ENCODE peak calls at places on chromosomes 11 and 22, in six cellular contexts. G is OCI-M1, B is H4, Q is CD14-positive monocyte, C is myocyte, W is NCI-H774. S is an unnamed sample.

GRCh38 chr11:1780700-1781592 is 17.2 kb upstream of the CTSD start:
- DNase-seq in G (peak), B (no peak), Q (peak), C (no peak), W (no peak), S (no peak)

GRCh38 chr11:59550842-59551650 is 39.7 kb downstream of the OR4D9 start:
- DNase-seq in G (peak), B (peak), Q (peak), C (peak), W (peak), S (peak)

GRCh38 chr11:12223771-12224536 is 113.6 kb downstream of the MICAL2 start:
- DNase-seq in G (no peak), B (peak), Q (no peak), C (no peak), W (no peak), S (no peak)

GRCh38 chr11:82047200-82047599 is 686.5 kb downstream of the FAM181B start:
- DNase-seq in G (no peak), B (no peak), Q (no peak), C (no peak), W (no peak), S (no peak)

GRCh38 chr11:78138694-78139421 is 568 bp downstream of the ALG8 start:
- DNase-seq in G (peak), B (peak), Q (no peak), C (peak), W (no peak), S (no peak)

GRCh38 chr11:107526197-107526596 is 39.3 kb downstream of the ALKBH8 start:
- DNase-seq in G (no peak), B (no peak), Q (no peak), C (no peak), W (no peak), S (no peak)

GRCh38 chr11:1371836-1372465 is 17.8 kb upstream of the BRSK2 start:
- DNase-seq in G (no peak), B (no peak), Q (no peak), C (no peak), W (no peak), S (no peak)

GRCh38 chr11:48210052-48210451 is 6.6 kb upstream of the OR4B1 start:
- DNase-seq in G (peak), B (peak), Q (no peak), C (peak), W (no peak), S (no peak)

GRCh38 chr11:70099578-70100282 is 21.6 kb downstream of the ANO1 start:
- DNase-seq in G (no peak), B (no peak), Q (no peak), C (no peak), W (no peak), S (no peak)

GRCh38 chr22:29478326-29479276 is 1.4 kb upstream of the NEFH start:
- DNase-seq in G (peak), B (no peak), Q (no peak), C (peak), W (no peak), S (no peak)

GRCh38 chr11:107962181-107962580 is 33.9 kb downstream of the RAB39A start:
- DNase-seq in G (no peak), B (no peak), Q (no peak), C (no peak), W (no peak), S (no peak)

GRCh38 chr11:73652046-73652730 is 5.8 kb downstream of the PLEKHB1 start:
- DNase-seq in G (no peak), B (no peak), Q (no peak), C (no peak), W (no peak), S (no peak)

GRCh38 chr11:56841210-56841810 is 92.8 kb upstream of the OR9G4 start:
- DNase-seq in G (peak), B (peak), Q (no peak), C (peak), W (peak), S (no peak)

GRCh38 chr22:19674129-19674928 is 40.0 kb upstream of the SEPTIN5 start:
- DNase-seq in G (no peak), B (no peak), Q (no peak), C (peak), W (no peak), S (no peak)

GRCh38 chr11:36343436-36343835 is 47.3 kb downstream of the PRR5L start:
- DNase-seq in G (no peak), B (no peak), Q (no peak), C (no peak), W (no peak), S (no peak)

GRCh38 chr11:95453616-95454118 is 222.7 kb upstream of the SESN3 start:
- DNase-seq in G (peak), B (peak), Q (no peak), C (peak), W (no peak), S (no peak)

GRCh38 chr11:69516526-69516925 is 35.1 kb downstream of the LINC01488 start:
- DNase-seq in G (no peak), B (no peak), Q (no peak), C (no peak), W (no peak), S (no peak)

GRCh38 chr11:77113382-77114088 is 10.9 kb downstream of the OMP start:
- DNase-seq in G (peak), B (no peak), Q (no peak), C (no peak), W (no peak), S (no peak)

S was measured in naive thymus-derived CD4-positive, alpha-beta T cell.